ENCODE peak calls at places on chromosomes 2 and 18, in ten cellular contexts. B is Peyer's patch, L is adrenal gland, Y is upper lobe of left lung, F is MM.1S, T is IMR-90, W is heart left ventricle, S is psoas muscle, I is A549, J is coronary artery. Q is an unnamed sample.

GRCh38 chr2:68813596-68813995 is 57.6 kb downstream of the BMP10 start:
- DNase-seq in T (no peak), B (no peak), S (no peak), Y (no peak), L (no peak), F (no peak), J (no peak), I (no peak), W (no peak), Q (no peak)

GRCh38 chr18:68703326-68703725 is 11.6 kb downstream of the TMX3 start:
- DNase-seq in Y (no peak), L (no peak), B (no peak), S (no peak), T (no peak), J (no peak), W (no peak), I (no peak), F (no peak), Q (no peak)

GRCh38 chr2:191665286-191665685 is 12.7 kb upstream of the NABP1 start:
- DNase-seq in S (no peak), Y (no peak), T (peak; percentile 82), F (no peak), W (no peak), B (no peak), J (no peak), I (no peak), L (no peak), Q (no peak)

GRCh38 chr2:130391872-130392670 is 36.2 kb downstream of the PTPN18 start:
- DNase-seq in I (no peak), W (no peak), T (peak; percentile 45), S (no peak), B (no peak), L (no peak), J (peak; percentile 76), F (no peak), Y (no peak), Q (no peak)

GRCh38 chr2:161122772-161123530 is 37.3 kb upstream of the TANK start:
- DNase-seq in S (no peak), F (peak; percentile 29), J (no peak), B (no peak), T (peak; percentile 93), Y (peak; percentile 64), W (peak; percentile 31), I (peak; percentile 85), L (peak; percentile 68), Q (no peak)

GRCh38 chr2:134491796-134492441 is 226.9 kb downstream of the TMEM163 start:
- DNase-seq in J (no peak), L (no peak), S (no peak), F (no peak), B (no peak), T (no peak), I (peak; percentile 53), W (no peak), Y (no peak), Q (no peak)

GRCh38 chr18:47204908-47205522 is 28.9 kb upstream of the IER3IP1 start:
- DNase-seq in S (no peak), J (no peak), I (peak; percentile 33), W (no peak), Y (peak; percentile 22), B (no peak), L (peak; percentile 43), T (peak; percentile 27), F (peak; percentile 50), Q (peak; percentile 14)

GRCh38 chr2:70010222-70011111 is 49.0 kb upstream of the ASPRV1 start:
- DNase-seq in B (no peak), W (no peak), Y (peak; percentile 70), S (no peak), L (peak; percentile 35), F (no peak), T (no peak), J (no peak), I (no peak), Q (no peak)

GRCh38 chr2:49165662-49166061 is 11.3 kb upstream of the FSHR start:
- DNase-seq in T (no peak), J (no peak), L (no peak), F (no peak), S (no peak), W (no peak), B (no peak), Y (no peak), I (no peak), Q (no peak)

GRCh38 chr2:65655000-65655399 is 222.6 kb upstream of the SPRED2 start:
- DNase-seq in B (no peak), J (no peak), Y (no peak), S (no peak), W (no peak), T (no peak), I (no peak), F (no peak), L (no peak), Q (no peak)

GRCh38 chr2:9152975-9153402 is 53.6 kb upstream of the ASAP2 start:
- DNase-seq in L (no peak), Y (no peak), S (no peak), W (no peak), T (no peak), J (no peak), B (no peak), F (no peak), I (no peak), Q (no peak)

GRCh38 chr2:163987175-163987574 is 251.4 kb upstream of the FIGN start:
- DNase-seq in I (no peak), S (no peak), T (no peak), B (no peak), W (no peak), Y (no peak), J (no peak), L (no peak), F (no peak), Q (no peak)

GRCh38 chr18:40072761-40073160 is 1882.3 kb upstream of the PIK3C3 start:
- DNase-seq in J (no peak), I (no peak), S (no peak), L (no peak), B (no peak), T (no peak), Y (no peak), F (no peak), W (no peak), Q (no peak)

GRCh38 chr2:64000630-64001381 is 18.4 kb downstream of the VPS54 start:
- DNase-seq in F (no peak), L (no peak), J (no peak), S (peak; percentile 30), W (no peak), T (no peak), B (no peak), Y (no peak), I (peak; percentile 45), Q (no peak)

DNA sequence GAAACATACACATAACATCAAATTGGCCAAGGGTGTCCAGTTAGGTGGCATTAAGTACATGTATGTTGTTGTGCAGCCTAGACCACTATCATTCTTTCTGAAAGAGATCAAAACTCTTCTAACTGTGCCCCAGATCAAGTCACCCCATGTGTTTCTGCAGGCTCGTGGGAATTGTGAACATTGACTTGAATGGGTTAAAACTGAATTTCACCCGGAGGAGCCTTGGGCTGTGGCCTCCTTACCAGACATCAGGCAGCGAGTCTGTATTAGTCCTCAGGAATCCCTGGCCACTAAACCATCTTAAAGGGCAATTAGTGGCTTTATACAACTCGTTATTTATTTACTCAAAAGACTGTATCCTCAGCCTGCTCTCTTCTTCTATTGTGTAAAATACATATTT is 149.0 kb upstream of the REV1 start:
- DNase-seq in S (no peak), B (no peak), Y (no peak), I (no peak), T (no peak), L (no peak), F (no peak), J (no peak), W (no peak), Q (no peak)
- H3K27ac ChIP-seq in S (no peak overlapping the region), B (no peak overlapping the region), Y (no peak overlapping the region), I (no peak overlapping the region), T (no peak overlapping the region), L (no peak overlapping the region), F (no peak overlapping the region), J (no peak overlapping the region), W (no peak overlapping the region), Q (no peak overlapping the region)

DNA sequence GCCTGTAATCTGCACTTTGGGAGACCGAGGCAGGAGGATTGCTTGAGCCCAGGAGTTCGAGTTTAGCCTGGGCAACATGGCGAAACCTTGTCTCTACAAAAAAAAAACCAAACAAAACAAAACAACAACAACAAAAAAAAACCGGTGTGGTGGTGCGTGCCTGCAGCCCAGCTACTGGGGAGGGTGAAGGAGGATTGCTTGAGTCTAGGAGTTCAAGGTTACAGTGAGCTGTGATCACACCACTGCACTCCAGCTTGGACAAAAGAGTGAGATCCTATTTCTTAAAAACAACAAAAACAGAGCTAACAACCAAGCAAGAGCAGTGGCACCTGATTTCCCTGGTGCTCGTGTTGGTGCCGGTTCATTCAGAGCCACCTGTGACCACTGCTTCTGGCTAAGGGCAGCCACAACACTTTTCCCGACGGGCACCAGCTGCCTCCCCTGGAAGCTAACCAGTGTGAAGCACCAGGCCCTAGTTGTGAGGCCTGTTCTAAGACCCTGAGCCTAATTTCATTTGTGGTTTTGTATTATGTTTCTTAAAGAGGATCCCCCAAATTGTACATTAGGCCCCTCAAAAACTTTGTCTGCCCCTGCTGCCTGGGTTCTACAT is 1.3 kb downstream of the AOX1 start:
- DNase-seq in Y (no peak), I (no peak), B (no peak), T (no peak), W (no peak), S (no peak), F (no peak), L (peak; percentile 36), J (no peak), Q (no peak)
- TF ChIP-seq CTCF in Y (no peak), I (no peak), B (no peak), T (no peak), W (no peak), S (no peak), F (no peak), L (no peak), J (no peak), Q (no peak)

DNA sequence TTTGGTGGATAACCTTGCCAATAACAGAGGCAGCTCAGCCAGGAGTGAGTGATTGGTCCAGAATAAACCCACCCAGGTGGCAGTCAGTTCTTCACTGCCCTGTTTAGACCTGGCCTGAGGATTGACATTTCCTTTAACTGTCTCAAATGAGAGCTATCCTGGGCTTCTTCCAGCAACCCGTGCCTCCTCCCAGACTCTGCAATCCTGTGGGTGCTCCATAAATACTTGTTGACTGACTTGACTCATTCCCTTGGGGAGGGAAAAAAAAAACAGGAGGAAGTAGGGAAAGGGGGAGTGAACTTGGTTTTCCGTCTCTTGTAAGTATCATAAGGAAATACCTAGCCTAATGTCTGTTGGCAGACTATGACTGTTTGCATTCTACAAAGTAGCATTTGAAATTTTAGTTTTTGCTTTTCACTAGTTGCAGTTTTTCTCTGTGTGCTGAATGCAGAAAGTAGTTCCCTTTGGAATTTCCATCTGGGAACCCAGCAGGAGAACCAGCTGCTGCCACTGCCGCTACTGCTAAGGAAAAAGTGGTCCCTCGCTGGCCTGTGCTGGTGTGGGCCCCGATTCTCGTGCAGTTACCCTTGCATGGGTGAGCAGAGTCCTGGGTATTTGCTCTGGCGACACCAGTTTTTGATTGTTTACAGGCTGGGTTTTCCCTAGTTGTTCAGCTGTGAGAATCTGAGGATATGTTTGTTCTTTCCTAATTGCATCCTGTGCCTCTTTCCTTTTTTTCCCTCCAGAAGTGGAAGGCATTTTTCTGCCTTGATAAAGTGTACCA is 78.9 kb downstream of the TGOLN2 start:
- DNase-seq in J (no peak), B (no peak), I (peak; percentile 57), L (no peak), Y (peak; percentile 47), T (peak; percentile 94), F (no peak), S (peak; percentile 64), W (no peak), Q (no peak)
- H3K27ac ChIP-seq in J (peak overlapping the region; percentile 66), B (peak overlapping the region; percentile 26), I (peak overlapping the region; percentile 30), L (no peak overlapping the region), Y (peak overlapping the region; percentile 13), T (peak overlapping the region; percentile 66), F (no peak overlapping the region), S (peak overlapping the region; percentile 3), W (peak overlapping the region; percentile 56), Q (no peak overlapping the region)

GRCh38 chr2:52976132-52976949 is 791.3 kb upstream of the CHAC2 start:
- DNase-seq in F (peak; percentile 46), L (no peak), I (peak; percentile 44), W (no peak), B (no peak), S (no peak), Y (no peak), J (no peak), T (peak; percentile 37), Q (no peak)
- TF ChIP-seq CTCF in F (peak; percentile 65), L (no peak), I (peak; percentile 58), W (peak; percentile 29), B (no peak), S (no peak), Y (no peak), J (no peak), T (peak; percentile 73), Q (no peak)

Q was measured in CD4-positive, alpha-beta T cell.